ENCODE peak calls at places on chromosomes 7 and 10, in five cellular contexts. One of them, this sample, is unnamed.

GRCh38 chr7:149772821-149773425 is 465 bp downstream of the ZNF467 start:
- DNase-seq in choroid plexus epithelial cell: no peak
- DNase-seq in PC-3: peak
- DNase-seq in thoracic aorta: no peak
- DNase-seq in GM03348: peak
- DNase-seq in this sample: no peak

GRCh38 chr7:42236266-42237161 is 495 bp downstream of the GLI3 start:
- DNase-seq in PC-3: peak
- DNase-seq in GM03348: peak
- DNase-seq in thoracic aorta: peak
- DNase-seq in choroid plexus epithelial cell: peak
- DNase-seq in this sample: no peak

GRCh38 chr7:79091011-79091410 is 362.5 kb downstream of the MAGI2 start:
- DNase-seq in thoracic aorta: no peak
- DNase-seq in GM03348: no peak
- DNase-seq in choroid plexus epithelial cell: no peak
- DNase-seq in PC-3: no peak
- DNase-seq in this sample: no peak

GRCh38 chr7:131726680-131727079 is 170.3 kb upstream of the PODXL start:
- DNase-seq in PC-3: no peak
- DNase-seq in choroid plexus epithelial cell: no peak
- DNase-seq in thoracic aorta: no peak
- DNase-seq in GM03348: no peak
- DNase-seq in this sample: no peak

GRCh38 chr7:5266148-5267028 is 16.4 kb upstream of the SLC29A4 start:
- DNase-seq in thoracic aorta: no peak
- DNase-seq in PC-3: no peak
- DNase-seq in GM03348: no peak
- DNase-seq in choroid plexus epithelial cell: no peak
- DNase-seq in this sample: no peak

GRCh38 chr7:83475403-83475802 is 173.5 kb downstream of the SEMA3E start:
- DNase-seq in GM03348: no peak
- DNase-seq in choroid plexus epithelial cell: peak
- DNase-seq in thoracic aorta: no peak
- DNase-seq in PC-3: peak
- DNase-seq in this sample: no peak

GRCh38 chr7:1889556-1890181 is 219.6 kb downstream of the ELFN1 start:
- DNase-seq in PC-3: peak
- DNase-seq in thoracic aorta: no peak
- DNase-seq in GM03348: peak
- DNase-seq in choroid plexus epithelial cell: peak
- DNase-seq in this sample: no peak

GRCh38 chr7:101754432-101755159 is 62.8 kb upstream of the CUX1 start:
- DNase-seq in thoracic aorta: no peak
- DNase-seq in choroid plexus epithelial cell: peak
- DNase-seq in PC-3: peak
- DNase-seq in GM03348: peak
- DNase-seq in this sample: no peak

GRCh38 chr7:74138945-74139843 is 35.0 kb upstream of the EIF4H start:
- DNase-seq in GM03348: no peak
- DNase-seq in PC-3: no peak
- DNase-seq in thoracic aorta: no peak
- DNase-seq in choroid plexus epithelial cell: no peak
- DNase-seq in this sample: no peak

GRCh38 chr10:44327461-44327860 is 57.4 kb downstream of the CXCL12 start:
- DNase-seq in GM03348: no peak
- DNase-seq in thoracic aorta: no peak
- DNase-seq in PC-3: no peak
- DNase-seq in choroid plexus epithelial cell: no peak
- DNase-seq in this sample: no peak

GRCh38 chr7:127541548-127541947 is 43.8 kb downstream of the GCC1 start:
- DNase-seq in choroid plexus epithelial cell: no peak
- DNase-seq in GM03348: no peak
- DNase-seq in thoracic aorta: no peak
- DNase-seq in PC-3: no peak
- DNase-seq in this sample: no peak

GRCh38 chr10:103241262-103242011 is 4.2 kb upstream of the RPEL1 start:
- DNase-seq in thoracic aorta: no peak
- DNase-seq in choroid plexus epithelial cell: peak
- DNase-seq in PC-3: peak
- DNase-seq in GM03348: peak
- DNase-seq in this sample: no peak

GRCh38 chr10:72953687-72954086 is 919 bp downstream of the PLA2G12B start:
- DNase-seq in thoracic aorta: no peak
- DNase-seq in GM03348: no peak
- DNase-seq in PC-3: no peak
- DNase-seq in choroid plexus epithelial cell: no peak
- DNase-seq in this sample: no peak

GRCh38 chr7:46369933-46370654 is 449.0 kb upstream of the IGFBP3 start:
- DNase-seq in GM03348: peak
- DNase-seq in thoracic aorta: no peak
- DNase-seq in choroid plexus epithelial cell: peak
- DNase-seq in PC-3: peak
- DNase-seq in this sample: peak

GRCh38 chr7:13830604-13830915 is 158.9 kb downstream of the ETV1 start:
- DNase-seq in choroid plexus epithelial cell: peak
- DNase-seq in GM03348: no peak
- DNase-seq in PC-3: no peak
- DNase-seq in thoracic aorta: no peak
- DNase-seq in this sample: no peak

GRCh38 chr7:100942038-100942774 is 7.1 kb upstream of the MUC3A start:
- DNase-seq in PC-3: peak
- DNase-seq in GM03348: no peak
- DNase-seq in thoracic aorta: no peak
- DNase-seq in choroid plexus epithelial cell: no peak
- DNase-seq in this sample: no peak

GRCh38 chr7:53351681-53352080 is 316.2 kb downstream of the POM121L12 start:
- DNase-seq in choroid plexus epithelial cell: no peak
- DNase-seq in PC-3: no peak
- DNase-seq in thoracic aorta: no peak
- DNase-seq in GM03348: no peak
- DNase-seq in this sample: no peak